ENCODE peak calls at places on chromosome 13, in four cellular contexts. E is uterus, S is astrocyte of the spinal cord, U is astrocyte. Y is an unnamed sample.

GRCh38 chr13:98835156-98835555 is 82.7 kb upstream of the SLC15A1 start:
- DNase-seq in E (no peak), S (no peak), U (no peak), Y (no peak)

GRCh38 chr13:28159057-28159456 is 20.7 kb downstream of the PAN3 start:
- DNase-seq in E (no peak), S (no peak), U (no peak), Y (no peak)

GRCh38 chr13:74259641-74260040 is 125.4 kb upstream of the KLF12 start:
- DNase-seq in E (no peak), S (no peak), U (no peak), Y (no peak)

GRCh38 chr13:53743906-53744305 is 715.3 kb downstream of the OLFM4 start:
- DNase-seq in E (no peak), S (no peak), U (no peak), Y (no peak)

GRCh38 chr13:44622259-44622658 is 46.1 kb upstream of the TSC22D1 start:
- DNase-seq in E (no peak), S (no peak), U (no peak), Y (no peak)

GRCh38 chr13:33096886-33097610 is 80.8 kb downstream of the KL start:
- DNase-seq in E (no peak), S (no peak), U (no peak), Y (no peak)

GRCh38 chr13:24264976-24265375 is 44.4 kb upstream of the C1QTNF9 start:
- DNase-seq in E (no peak), S (no peak), U (no peak), Y (no peak)

GRCh38 chr13:40664100-40665060 is 2.1 kb downstream of the FOXO1 start:
- DNase-seq in E (peak; percentile 68), S (peak; percentile 42), U (peak; percentile 13), Y (peak; percentile 30)

GRCh38 chr13:103203750-103204330 is 137.6 kb upstream of the SLC10A2 start:
- DNase-seq in E (no peak), S (no peak), U (no peak), Y (no peak)

GRCh38 chr13:27450921-27451461 is 627 bp upstream of the MTIF3 start:
- DNase-seq in E (peak; percentile 28), S (peak; percentile 57), U (peak; percentile 60), Y (peak; percentile 35)

GRCh38 chr13:24192036-24192810 is 31.7 kb downstream of the SPATA13 start:
- DNase-seq in E (no peak), S (no peak), U (no peak), Y (no peak)

GRCh38 chr13:74077847-74078246 is 56.4 kb downstream of the KLF12 start:
- DNase-seq in E (no peak), S (peak; percentile 59), U (no peak), Y (no peak)

GRCh38 chr13:22198656-22199217 is 527.9 kb downstream of the FGF9 start:
- DNase-seq in E (no peak), S (no peak), U (no peak), Y (no peak)

GRCh38 chr13:112740502-112741131 is 50.8 kb downstream of the ATP11A start:
- DNase-seq in E (peak; percentile 82), S (peak; percentile 45), U (peak; percentile 55), Y (peak; percentile 83)

GRCh38 chr13:98273067-98273823 is 96.2 kb upstream of the RNF113B start:
- DNase-seq in E (no peak), S (no peak), U (no peak), Y (no peak)

GRCh38 chr13:40445557-40445990 is 220.9 kb downstream of the FOXO1 start:
- DNase-seq in E (peak; percentile 41), S (peak; percentile 86), U (peak; percentile 96), Y (no peak)

GRCh38 chr13:83980322-83980721 is 98.0 kb upstream of the SLITRK1 start:
- DNase-seq in E (no peak), S (peak; percentile 2), U (no peak), Y (no peak)

GRCh38 chr13:42859760-42860159 is 78.4 kb downstream of the FAM216B start:
- DNase-seq in E (no peak), S (no peak), U (no peak), Y (no peak)

GRCh38 chr13:96090240-96091101 is 564 bp downstream of the HS6ST3 start:
- DNase-seq in E (peak; percentile 17), S (peak; percentile 7), U (no peak), Y (peak; percentile 47)

GRCh38 chr13:26046639-26047038 is 5.2 kb downstream of the SHISA2 start:
- DNase-seq in E (no peak), S (no peak), U (no peak), Y (no peak)

GRCh38 chr13:41458939-41459753 is 1.8 kb downstream of the RGCC start:
- DNase-seq in E (peak; percentile 20), S (peak; percentile 34), U (no peak), Y (peak; percentile 16)

GRCh38 chr13:33682020-33682564 is 135.9 kb upstream of the RFC3 start:
- DNase-seq in E (no peak), S (no peak), U (no peak), Y (no peak)

GRCh38 chr13:24041822-24042221 is 118.7 kb upstream of the SPATA13 start:
- DNase-seq in E (no peak), S (no peak), U (no peak), Y (no peak)

GRCh38 chr13:113426591-113426986 is 26.7 kb downstream of the ADPRHL1 start:
- DNase-seq in E (no peak), S (no peak), U (no peak), Y (no peak)

GRCh38 chr13:41588899-41589298 is 131.5 kb downstream of the RGCC start:
- DNase-seq in E (no peak), S (peak; percentile 90), U (peak; percentile 95), Y (peak; percentile 91)

GRCh38 chr13:39565036-39565949 is 37.7 kb downstream of the LHFPL6 start:
- DNase-seq in E (no peak), S (peak; percentile 88), U (peak; percentile 97), Y (peak; percentile 91)

GRCh38 chr13:39263033-39263432 is 224.8 kb downstream of the NHLRC3 start:
- DNase-seq in E (peak; percentile 46), S (peak; percentile 28), U (no peak), Y (no peak)

GRCh38 chr13:39586142-39586541 is 16.9 kb downstream of the LHFPL6 start:
- DNase-seq in E (no peak), S (no peak), U (no peak), Y (no peak)

GRCh38 chr13:112248406-112248760 is 127.8 kb upstream of the SPACA7 start:
- DNase-seq in E (no peak), S (no peak), U (no peak), Y (no peak)

GRCh38 chr13:46369506-46370268 is 17.4 kb downstream of the RUBCNL start:
- DNase-seq in E (no peak), S (peak; percentile 88), U (peak; percentile 74), Y (peak; percentile 90)

GRCh38 chr13:22108283-22108897 is 437.5 kb downstream of the FGF9 start:
- DNase-seq in E (no peak), S (no peak), U (no peak), Y (no peak)

GRCh38 chr13:38141792-38142191 is 207.9 kb upstream of the UFM1 start:
- DNase-seq in E (no peak), S (peak; percentile 3), U (peak; percentile 33), Y (no peak)

GRCh38 chr13:103328899-103329298 is 262.7 kb upstream of the SLC10A2 start:
- DNase-seq in E (no peak), S (no peak), U (no peak), Y (no peak)

GRCh38 chr13:44142540-44142867 is 231.1 kb upstream of the SERP2 start:
- DNase-seq in E (peak; percentile 35), S (no peak), U (no peak), Y (no peak)

DNA sequence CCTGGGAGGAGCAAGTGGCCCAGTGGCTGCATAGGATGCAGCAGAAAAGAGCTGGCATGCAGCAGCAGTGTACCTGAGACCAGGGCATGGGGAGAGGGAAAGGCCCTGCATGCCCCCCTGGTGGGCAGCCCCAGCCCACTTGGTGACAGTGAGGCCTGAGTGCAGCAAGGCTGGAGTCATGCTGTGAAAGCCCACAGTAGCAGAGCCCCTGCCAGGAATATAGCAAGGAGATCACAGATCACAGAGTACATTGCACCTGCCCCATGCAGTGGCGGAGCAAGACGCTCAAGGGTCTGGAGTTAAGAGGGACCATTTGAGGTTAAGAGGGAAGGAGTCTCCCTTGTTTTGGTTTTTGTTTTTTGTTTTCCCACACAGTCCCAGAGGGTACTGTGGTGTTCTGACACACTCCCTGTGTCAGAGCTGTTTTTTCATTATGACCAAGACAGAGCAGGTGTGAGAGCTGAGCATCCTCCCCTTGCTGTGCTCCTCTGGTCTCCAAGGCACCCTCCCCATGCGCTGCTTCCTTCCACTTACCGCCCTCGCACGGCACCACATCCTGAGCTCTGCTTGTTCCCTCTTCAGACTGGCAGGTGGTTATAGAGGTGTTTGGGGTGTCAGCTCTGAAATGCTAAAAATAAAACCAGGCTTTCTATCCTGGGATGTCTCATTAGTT is 85.0 kb upstream of the UBL3 start:
- DNase-seq in E (no peak), S (no peak), U (no peak), Y (no peak)
- H3K4me3 ChIP-seq in E (no peak overlapping the region), S (no peak overlapping the region), U (no peak overlapping the region), Y (no peak overlapping the region)

DNA sequence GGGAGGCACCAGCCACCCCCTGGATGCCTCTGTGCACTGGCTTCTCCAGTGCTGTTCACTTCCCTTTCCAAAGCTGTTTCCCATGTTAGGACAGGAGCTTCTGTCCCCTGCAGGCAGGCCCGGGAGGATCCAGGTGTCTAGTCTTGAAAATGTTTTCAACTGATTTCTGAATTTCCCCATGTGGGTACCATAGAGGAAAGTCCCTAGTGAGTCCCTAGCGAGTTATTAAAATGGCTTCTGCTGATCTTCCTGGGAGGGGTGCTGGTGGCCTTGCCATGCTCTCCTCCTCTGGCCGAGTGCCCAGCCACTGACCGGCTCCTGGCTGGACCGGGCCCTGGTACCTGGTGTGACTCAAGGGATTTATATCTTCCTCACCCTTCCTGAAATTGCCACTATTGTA is 5.2 kb upstream of the ANKRD10 start:
- DNase-seq in E (no peak), S (no peak), U (no peak), Y (no peak)
- TF ChIP-seq CTCF in E (no peak), S (no peak), U (no peak), Y (no peak)

DNA sequence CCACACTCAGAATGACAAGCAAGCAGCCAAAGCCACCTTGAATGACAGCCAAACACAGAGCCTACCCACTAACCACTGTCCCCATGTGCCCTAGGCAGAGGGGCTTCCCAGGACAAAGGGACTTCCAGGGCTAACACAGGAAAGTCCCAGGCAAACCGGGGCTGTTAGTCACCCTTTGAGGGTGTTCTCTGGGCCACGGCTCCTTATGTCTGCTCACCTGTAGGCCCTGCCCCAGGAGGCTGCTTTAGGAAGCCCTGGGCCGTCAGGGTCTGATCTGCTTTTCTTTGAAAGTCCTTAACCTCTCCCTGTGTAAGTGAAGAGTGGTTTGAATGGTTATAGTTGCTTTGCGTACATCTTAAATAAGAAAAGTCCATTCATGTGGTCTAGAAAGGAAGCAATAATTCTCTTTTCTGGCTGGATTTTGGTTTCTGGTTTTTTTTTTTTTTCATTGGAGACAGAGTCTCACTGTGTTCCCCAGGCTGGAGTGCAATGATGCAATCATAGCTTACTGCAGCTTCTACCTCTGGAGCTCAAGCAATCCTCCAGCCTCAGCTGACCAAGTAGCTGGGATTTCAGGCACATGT is 161.4 kb downstream of the EFNB2 start:
- DNase-seq in E (peak; percentile 37), S (peak; percentile 94), U (peak; percentile 71), Y (peak; percentile 69)
- H3K4me3 ChIP-seq in E (no peak overlapping the region), S (no peak overlapping the region), U (no peak overlapping the region), Y (no peak overlapping the region)

GRCh38 chr13:47796816-47797215 is 204.3 kb downstream of the SUCLA2 start:
- DNase-seq in E (no peak), S (no peak), U (no peak), Y (no peak)

GRCh38 chr13:47798194-47798593 is 202.9 kb downstream of the SUCLA2 start:
- DNase-seq in E (no peak), S (no peak), U (no peak), Y (no peak)

GRCh38 chr13:47800593-47800992 is 200.5 kb downstream of the SUCLA2 start:
- DNase-seq in E (no peak), S (no peak), U (no peak), Y (no peak)

GRCh38 chr13:47801555-47801954 is 199.5 kb downstream of the SUCLA2 start:
- DNase-seq in E (no peak), S (no peak), U (no peak), Y (no peak)

GRCh38 chr13:47798906-47799305 is 202.2 kb downstream of the SUCLA2 start:
- DNase-seq in E (no peak), S (peak; percentile 25), U (no peak), Y (peak; percentile 39)
- TF ChIP-seq CTCF in E (no peak), S (peak; percentile 37), U (peak; percentile 33), Y (peak; percentile 41)

Y was measured in foreskin fibroblast.